ENCODE peak calls at places on chromosomes 4 and X, in six cellular contexts. T, V, I, U, K and N are unnamed samples.

GRCh38 chr4:8391972-8392371 is 48.6 kb downstream of the ACOX3 start:
- DNase-seq in I (no peak), T (peak; percentile 53), K (no peak), U (no peak), V (peak; percentile 72), N (peak; percentile 36)

GRCh38 chr4:158824425-158825274 is 55.8 kb downstream of the FNIP2 start:
- DNase-seq in I (no peak), T (no peak), U (no peak), V (no peak), K (no peak), N (no peak)

GRCh38 chrX:20267599-20267923 is 852 bp upstream of the RPS6KA3 start:
- DNase-seq in K (no peak), I (no peak), T (no peak), U (no peak), V (no peak), N (no peak)

GRCh38 chr4:183599690-183600089 is 59.3 kb downstream of the RWDD4 start:
- DNase-seq in V (no peak), U (no peak), T (no peak), I (no peak), K (no peak), N (no peak)

GRCh38 chrX:69795702-69796101 is 179.8 kb downstream of the EDA start:
- DNase-seq in T (no peak), V (no peak), U (no peak), I (no peak), K (no peak), N (no peak)

GRCh38 chr4:112170451-112170993 is 25.3 kb downstream of the FAM241A start:
- DNase-seq in I (no peak), V (peak; percentile 36), U (no peak), K (no peak), T (no peak), N (no peak)

GRCh38 chrX:72045141-72045540 is 86.6 kb downstream of the RTL5 start:
- DNase-seq in T (no peak), I (no peak), U (no peak), V (no peak), K (no peak), N (no peak)

GRCh38 chr4:154506253-154506652 is 14.7 kb upstream of the DCHS2 start:
- DNase-seq in T (no peak), U (no peak), I (no peak), V (no peak), K (no peak), N (no peak)

GRCh38 chrX:46398874-46399273 is 146.3 kb downstream of the ZNF674 start:
- DNase-seq in I (no peak), V (no peak), T (no peak), K (no peak), U (no peak), N (no peak)